ENCODE peak calls at places on chromosomes 13 and 19, in six cellular contexts. A is HEK293T; T is hepatic stellate cell; K is CD8-positive, alpha-beta T cell; Z is spleen; E is activated CD4-positive, alpha-beta T cell treated with anti-CD3 and anti-CD28 coated beads, Interleukin-2, amount 10 ng/mL, durations not matched to agents 24 days and 14 days. N is an unnamed sample.

GRCh38 chr13:48636550-48636949 is 17.2 kb upstream of the CYSLTR2 start:
- DNase-seq in E (no peak), T (no peak), Z (no peak), K (no peak), A (no peak), N (no peak)

GRCh38 chr13:109790071-109790470 is 3.7 kb upstream of the IRS2 start:
- DNase-seq in E (no peak), Z (no peak), K (no peak), A (no peak), T (no peak), N (no peak)

GRCh38 chr13:97212540-97213146 is 9.5 kb upstream of the MBNL2 start:
- DNase-seq in T (peak; percentile 45), A (peak; percentile 34), Z (no peak), E (no peak), K (no peak), N (peak; percentile 84)

GRCh38 chr13:42720116-42720857 is 61.1 kb upstream of the FAM216B start:
- DNase-seq in Z (no peak), E (no peak), T (no peak), K (no peak), A (peak; percentile 39), N (peak; percentile 98)

GRCh38 chr13:51825165-51825592 is 19.8 kb downstream of the TMEM272 start:
- DNase-seq in K (no peak), A (no peak), Z (no peak), T (no peak), E (peak; percentile 79), N (no peak)

GRCh38 chr13:99614465-99614885 is 113.2 kb downstream of the TM9SF2 start:
- DNase-seq in T (peak; percentile 22), K (peak; percentile 22), E (peak; percentile 72), Z (no peak), A (no peak), N (no peak)

GRCh38 chr13:51814825-51815650 is 11.1 kb upstream of the DHRS12 start:
- DNase-seq in Z (no peak), A (peak; percentile 77), E (peak; percentile 94), T (peak; percentile 63), K (peak; percentile 76), N (peak; percentile 83)

GRCh38 chr13:40503966-40504591 is 162.4 kb downstream of the FOXO1 start:
- DNase-seq in Z (no peak), T (peak; percentile 79), A (no peak), E (no peak), K (no peak), N (peak; percentile 43)

GRCh38 chr19:6458695-6459355 is 767 bp downstream of the SLC25A23 start:
- DNase-seq in K (no peak), E (no peak), T (no peak), Z (no peak), A (no peak), N (peak; percentile 9)

GRCh38 chr13:42807866-42808265 is 26.5 kb downstream of the FAM216B start:
- DNase-seq in Z (no peak), T (no peak), K (no peak), E (no peak), A (no peak), N (no peak)

GRCh38 chr13:95579303-95579702 is 26.8 kb downstream of the CLDN10 start:
- DNase-seq in E (no peak), A (no peak), Z (no peak), T (no peak), K (no peak), N (no peak)

GRCh38 chr19:51568456-51568855 is 2.6 kb upstream of the ZNF175 start:
- DNase-seq in A (no peak), K (no peak), T (no peak), E (no peak), Z (no peak), N (no peak)

GRCh38 chr13:71663431-71663830 is 203.6 kb downstream of the DACH1 start:
- DNase-seq in A (no peak), T (no peak), K (no peak), Z (no peak), E (no peak), N (no peak)

GRCh38 chr13:59061621-59062020 is 1102.1 kb downstream of the DIAPH3 start:
- DNase-seq in Z (no peak), K (no peak), T (no peak), E (no peak), A (no peak), N (no peak)

GRCh38 chr19:42111811-42112210 is 20.4 kb downstream of the POU2F2 start:
- DNase-seq in E (no peak), Z (no peak), T (no peak), K (no peak), A (no peak), N (no peak)

GRCh38 chr13:38103851-38104250 is 234.3 kb upstream of the TRPC4 start:
- DNase-seq in K (no peak), E (no peak), A (no peak), T (no peak), Z (no peak), N (no peak)

GRCh38 chr19:10474962-10475451 is 28.1 kb downstream of the KEAP1 start:
- DNase-seq in A (no peak), K (no peak), T (no peak), E (peak; percentile 69), Z (no peak), N (peak; percentile 17)

GRCh38 chr13:73096173-73097117 is 37.6 kb downstream of the KLF5 start:
- DNase-seq in A (no peak), E (no peak), Z (no peak), T (no peak), K (no peak), N (peak; percentile 92)

GRCh38 chr13:24168980-24169379 is 8.5 kb downstream of the SPATA13 start:
- DNase-seq in Z (no peak), E (no peak), A (no peak), K (no peak), T (no peak), N (no peak)

GRCh38 chr13:25276748-25277147 is 10.5 kb downstream of the MTMR6 start:
- DNase-seq in A (no peak), T (peak; percentile 13), E (no peak), Z (no peak), K (no peak), N (no peak)

GRCh38 chr19:3061214-3062161 is 807 bp downstream of the TLE5 start:
- DNase-seq in T (peak; percentile 65), K (peak; percentile 81), Z (peak; percentile 95), E (peak; percentile 93), A (no peak), N (no peak)

GRCh38 chr19:49499030-49499670 is 2.9 kb downstream of the RPS11 start:
- DNase-seq in E (peak; percentile 82), A (no peak), K (peak; percentile 39), T (no peak), Z (peak; percentile 81), N (no peak)